ENCODE peak calls at places on chromosomes 16 and 17, in ten cellular contexts. S, F, M, E, T, V, I, O, C and N are unnamed samples.

GRCh38 chr17:17445925-17446665 is 30.7 kb upstream of the MED9 start:
- DNase-seq in S (no peak), F (no peak), M (no peak), E (peak), T (no peak), V (peak), I (no peak), O (peak), C (peak), N (no peak)

GRCh38 chr16:7518158-7518557 is 185.5 kb downstream of the RBFOX1 start:
- DNase-seq in S (no peak), F (no peak), M (no peak), E (no peak), T (no peak), V (no peak), I (no peak), O (no peak), C (no peak), N (no peak)

GRCh38 chr16:10081201-10081940 is 100.9 kb downstream of the GRIN2A start:
- DNase-seq in S (no peak), F (no peak), M (no peak), E (no peak), T (no peak), V (no peak), I (no peak), O (no peak), C (no peak), N (no peak)

GRCh38 chr17:40315206-40315605 is 6.2 kb downstream of the RARA start:
- DNase-seq in S (no peak), F (no peak), M (peak), E (no peak), T (no peak), V (no peak), I (no peak), O (no peak), C (no peak), N (no peak)

GRCh38 chr17:6530324-6530920 is 25.9 kb downstream of the PITPNM3 start:
- DNase-seq in S (no peak), F (no peak), M (no peak), E (no peak), T (no peak), V (no peak), I (no peak), O (no peak), C (no peak), N (no peak)

GRCh38 chr16:67922740-67923139 is 8.9 kb downstream of the CTRL start:
- DNase-seq in S (no peak), F (no peak), M (no peak), E (no peak), T (no peak), V (no peak), I (no peak), O (no peak), C (no peak), N (no peak)

GRCh38 chr17:13158511-13159240 is 140.8 kb upstream of the ELAC2 start:
- DNase-seq in S (no peak), F (no peak), M (no peak), E (peak), T (no peak), V (no peak), I (no peak), O (no peak), C (no peak), N (no peak)

GRCh38 chr17:64120159-64120558 is 9.8 kb downstream of the ERN1 start:
- DNase-seq in S (no peak), F (no peak), M (no peak), E (no peak), T (no peak), V (no peak), I (no peak), O (no peak), C (no peak), N (no peak)

GRCh38 chr17:12739500-12739899 is 49.8 kb upstream of the ARHGAP44 start:
- DNase-seq in S (no peak), F (no peak), M (no peak), E (no peak), T (no peak), V (no peak), I (no peak), O (no peak), C (no peak), N (no peak)

GRCh38 chr16:80045944-80046660 is 445.6 kb upstream of the MAF start:
- DNase-seq in S (no peak), F (peak), M (no peak), E (no peak), T (no peak), V (no peak), I (no peak), O (no peak), C (no peak), N (no peak)

GRCh38 chr16:85578599-85578948 is 34.5 kb upstream of the GSE1 start:
- DNase-seq in S (no peak), F (no peak), M (no peak), E (no peak), T (no peak), V (no peak), I (no peak), O (no peak), C (no peak), N (no peak)

GRCh38 chr17:66494023-66494803 is 191.8 kb downstream of the PRKCA start:
- DNase-seq in S (no peak), F (no peak), M (no peak), E (peak), T (no peak), V (peak), I (no peak), O (no peak), C (peak), N (no peak)

GRCh38 chr17:36972186-36972686 is 23.5 kb downstream of the AATF start:
- DNase-seq in S (no peak), F (no peak), M (no peak), E (no peak), T (no peak), V (no peak), I (no peak), O (no peak), C (no peak), N (no peak)

GRCh38 chr17:20092292-20092867 is 83.2 kb downstream of the SPECC1 start:
- DNase-seq in S (no peak), F (no peak), M (no peak), E (no peak), T (no peak), V (no peak), I (no peak), O (no peak), C (no peak), N (no peak)

GRCh38 chr17:58741121-58741625 is 14.5 kb upstream of the PPM1E start:
- DNase-seq in S (no peak), F (no peak), M (no peak), E (peak), T (no peak), V (peak), I (no peak), O (no peak), C (peak), N (no peak)

GRCh38 chr17:76820523-76820922 is 47.7 kb upstream of the MGAT5B start:
- DNase-seq in S (no peak), F (no peak), M (no peak), E (no peak), T (no peak), V (no peak), I (no peak), O (no peak), C (no peak), N (no peak)

GRCh38 chr16:13333336-13333735 is 431.9 kb downstream of the SHISA9 start:
- DNase-seq in S (no peak), F (no peak), M (no peak), E (no peak), T (no peak), V (no peak), I (no peak), O (no peak), C (no peak), N (no peak)

GRCh38 chr17:55622547-55622946 is 100.1 kb downstream of the TMEM100 start:
- DNase-seq in S (no peak), F (no peak), M (no peak), E (no peak), T (no peak), V (no peak), I (no peak), O (no peak), C (no peak), N (no peak)

GRCh38 chr17:36625188-36625587 is 23.8 kb downstream of the MRM1 start:
- DNase-seq in S (no peak), F (no peak), M (no peak), E (no peak), T (no peak), V (no peak), I (no peak), O (no peak), C (no peak), N (no peak)

GRCh38 chr17:8960325-8961144 is 5.0 kb downstream of the PIK3R5 start:
- DNase-seq in S (no peak), F (no peak), M (no peak), E (no peak), T (no peak), V (no peak), I (no peak), O (no peak), C (no peak), N (no peak)

GRCh38 chr17:77735341-77736206 is 222.9 kb upstream of the TNRC6C start:
- DNase-seq in S (no peak), F (peak), M (no peak), E (no peak), T (no peak), V (no peak), I (peak), O (no peak), C (no peak), N (no peak)

GRCh38 chr16:53991181-53992056 is 287.5 kb downstream of the FTO start:
- DNase-seq in S (no peak), F (no peak), M (no peak), E (peak), T (no peak), V (no peak), I (no peak), O (no peak), C (no peak), N (no peak)

GRCh38 chr17:19285218-19285900 is 48.2 kb downstream of the EPN2 start:
- DNase-seq in S (no peak), F (no peak), M (no peak), E (no peak), T (no peak), V (no peak), I (no peak), O (no peak), C (no peak), N (no peak)

GRCh38 chr17:17900615-17901520 is 64.1 kb upstream of the SREBF1 start:
- DNase-seq in S (peak), F (no peak), M (no peak), E (peak), T (peak), V (peak), I (no peak), O (peak), C (peak), N (no peak)

GRCh38 chr16:645852-646678 is 3.1 kb upstream of the WDR90 start:
- DNase-seq in S (no peak), F (no peak), M (no peak), E (no peak), T (no peak), V (no peak), I (no peak), O (peak), C (no peak), N (no peak)
- TF ChIP-seq CTCF in S (no peak), F (no peak), M (no peak), E (no peak), T (no peak), V (no peak), I (no peak), O (no peak), C (no peak), N (no peak)

GRCh38 chr16:66774981-66775380 is 23.6 kb upstream of the DYNC1LI2 start:
- DNase-seq in S (no peak), F (no peak), M (no peak), E (no peak), T (no peak), V (no peak), I (no peak), O (no peak), C (no peak), N (no peak)

GRCh38 chr16:66776457-66776856 is 24.9 kb downstream of the TERB1 start:
- DNase-seq in S (no peak), F (no peak), M (no peak), E (no peak), T (no peak), V (no peak), I (no peak), O (no peak), C (no peak), N (no peak)
- TF ChIP-seq CTCF in S (no peak), F (no peak), M (no peak), E (no peak), T (no peak), V (no peak), I (no peak), O (no peak), C (no peak), N (no peak)

GRCh38 chr16:71896688-71897368 is 1.5 kb downstream of the IST1 start:
- DNase-seq in S (no peak), F (peak), M (no peak), E (no peak), T (no peak), V (no peak), I (no peak), O (no peak), C (no peak), N (no peak)

GRCh38 chr16:71902656-71903365 is 7.5 kb downstream of the IST1 start:
- DNase-seq in S (no peak), F (no peak), M (no peak), E (no peak), T (no peak), V (no peak), I (no peak), O (no peak), C (no peak), N (no peak)

GRCh38 chr16:71895679-71896385 is 501 bp downstream of the IST1 start:
- DNase-seq in S (no peak), F (peak), M (peak), E (peak), T (no peak), V (no peak), I (peak), O (peak), C (peak), N (peak)

GRCh38 chr16:71900336-71900735 is 5.0 kb downstream of the IST1 start:
- DNase-seq in S (no peak), F (no peak), M (no peak), E (no peak), T (no peak), V (no peak), I (no peak), O (no peak), C (no peak), N (no peak)

DNA sequence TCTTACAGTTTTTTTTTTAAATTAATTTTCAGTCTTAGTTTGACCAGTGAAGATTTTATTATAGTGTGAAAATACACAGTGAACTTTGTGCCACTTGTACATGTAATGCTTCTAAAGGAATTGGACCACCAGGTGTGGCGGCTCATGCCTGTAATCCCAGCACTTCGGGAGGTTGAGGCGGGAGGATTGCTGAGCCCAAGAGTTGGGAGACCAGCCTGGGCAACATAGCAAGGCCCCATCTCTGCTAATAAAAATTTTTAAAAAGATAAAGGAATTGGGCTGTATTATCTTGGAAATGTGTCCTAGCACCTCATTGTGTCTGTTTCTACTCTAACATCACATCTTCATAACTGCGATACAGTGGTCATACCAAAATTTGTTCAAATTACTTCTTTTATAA is 3.8 kb downstream of the IST1 start:
- DNase-seq in S (no peak), F (no peak), M (no peak), E (no peak), T (no peak), V (no peak), I (no peak), O (no peak), C (no peak), N (no peak)
- TF ChIP-seq CTCF in S (no peak), F (no peak), M (no peak), E (no peak), T (no peak), V (no peak), I (no peak), O (no peak), C (no peak), N (no peak)

GRCh38 chr17:49707246-49707607 is 537 bp downstream of the SLC35B1 start:
- DNase-seq in S (no peak), F (no peak), M (no peak), E (no peak), T (no peak), V (no peak), I (no peak), O (no peak), C (no peak), N (no peak)

GRCh38 chr17:49707608-49708514 is at the start of gene SLC35B1:
- DNase-seq in S (peak), F (peak), M (peak), E (peak), T (peak), V (peak), I (peak), O (peak), C (peak), N (peak)

GRCh38 chr17:49705254-49705653 is 2.5 kb downstream of the SLC35B1 start:
- DNase-seq in S (no peak), F (no peak), M (no peak), E (no peak), T (no peak), V (no peak), I (no peak), O (no peak), C (no peak), N (no peak)

GRCh38 chr17:49703557-49704277 is 4.0 kb downstream of the SLC35B1 start:
- DNase-seq in S (no peak), F (peak), M (peak), E (peak), T (no peak), V (peak), I (no peak), O (peak), C (peak), N (no peak)

GRCh38 chr17:49708515-49709161 is 874 bp upstream of the SLC35B1 start:
- DNase-seq in S (no peak), F (no peak), M (no peak), E (no peak), T (no peak), V (no peak), I (no peak), O (no peak), C (no peak), N (no peak)
- TF ChIP-seq CTCF in S (no peak), F (no peak), M (no peak), E (no peak), T (no peak), V (no peak), I (no peak), O (peak), C (no peak), N (no peak)

GRCh38 chr17:45231481-45232116 is 9.9 kb downstream of the FMNL1 start:
- DNase-seq in S (no peak), F (peak), M (peak), E (no peak), T (no peak), V (no peak), I (no peak), O (peak), C (no peak), N (peak)
- TF ChIP-seq CTCF in S (peak), F (peak), M (peak), E (peak), T (no peak), V (no peak), I (peak), O (peak), C (peak), N (peak)

GRCh38 chr16:56852401-56852730 is 12.6 kb upstream of the SLC12A3 start:
- DNase-seq in S (no peak), F (no peak), M (no peak), E (no peak), T (peak), V (no peak), I (no peak), O (no peak), C (no peak), N (no peak)

GRCh38 chr16:56849690-56850680 is 15.0 kb upstream of the SLC12A3 start:
- DNase-seq in S (no peak), F (no peak), M (no peak), E (peak), T (peak), V (no peak), I (no peak), O (no peak), C (no peak), N (no peak)

GRCh38 chr16:56848955-56849689 is 15.9 kb upstream of the SLC12A3 start:
- DNase-seq in S (no peak), F (no peak), M (no peak), E (peak), T (peak), V (no peak), I (no peak), O (no peak), C (peak), N (no peak)

GRCh38 chr16:56852968-56853367 is 12.0 kb upstream of the SLC12A3 start:
- DNase-seq in S (no peak), F (no peak), M (no peak), E (no peak), T (no peak), V (no peak), I (no peak), O (no peak), C (no peak), N (no peak)

GRCh38 chr16:56851671-56852400 is 13.2 kb upstream of the SLC12A3 start:
- DNase-seq in S (no peak), F (no peak), M (peak), E (peak), T (peak), V (no peak), I (no peak), O (no peak), C (no peak), N (no peak)
- TF ChIP-seq CTCF in S (peak), F (peak), M (no peak), E (peak), T (no peak), V (peak), I (peak), O (no peak), C (peak), N (peak)

DNA sequence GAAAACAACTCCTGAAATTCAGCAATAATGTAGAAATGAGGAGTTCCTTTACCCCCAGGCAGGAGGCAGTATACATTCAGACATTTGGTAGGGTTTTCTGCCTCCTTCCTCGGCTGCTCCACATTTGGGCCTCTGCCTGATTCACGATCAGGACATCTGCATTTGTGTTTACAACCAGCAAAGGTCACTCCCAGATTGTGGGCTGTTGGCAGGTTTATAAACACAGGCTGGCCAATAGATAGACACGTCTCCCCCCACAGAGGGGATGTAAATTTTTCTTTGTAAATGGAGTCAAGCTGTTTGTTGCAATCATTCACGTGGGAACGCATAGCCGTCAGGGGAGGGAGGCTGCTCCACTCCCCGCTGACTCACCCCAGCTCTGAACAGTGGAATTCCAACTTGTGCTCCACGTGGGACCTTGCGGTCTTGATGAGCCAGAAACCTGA is 252.1 kb upstream of the N4BP1 start:
- DNase-seq in S (no peak), F (no peak), M (peak), E (peak), T (no peak), V (peak), I (no peak), O (peak), C (peak), N (no peak)
- TF ChIP-seq CTCF in S (no peak), F (no peak), M (no peak), E (peak), T (no peak), V (peak), I (peak), O (no peak), C (no peak), N (peak)

GRCh38 chr17:68512967-68513474 is 791 bp downstream of the PRKAR1A start:
- DNase-seq in S (no peak), F (peak), M (no peak), E (peak), T (no peak), V (no peak), I (no peak), O (peak), C (peak), N (no peak)

GRCh38 chr17:68513932-68514331 is 1.7 kb downstream of the PRKAR1A start:
- DNase-seq in S (no peak), F (no peak), M (no peak), E (no peak), T (no peak), V (no peak), I (no peak), O (no peak), C (no peak), N (no peak)

GRCh38 chr17:68511254-68511670 is 968 bp upstream of the PRKAR1A start:
- DNase-seq in S (no peak), F (no peak), M (no peak), E (no peak), T (no peak), V (no peak), I (no peak), O (no peak), C (no peak), N (no peak)

GRCh38 chr17:68512247-68512966 is at the start of gene PRKAR1A:
- DNase-seq in S (peak), F (peak), M (peak), E (peak), T (peak), V (peak), I (peak), O (peak), C (peak), N (peak)

DNA sequence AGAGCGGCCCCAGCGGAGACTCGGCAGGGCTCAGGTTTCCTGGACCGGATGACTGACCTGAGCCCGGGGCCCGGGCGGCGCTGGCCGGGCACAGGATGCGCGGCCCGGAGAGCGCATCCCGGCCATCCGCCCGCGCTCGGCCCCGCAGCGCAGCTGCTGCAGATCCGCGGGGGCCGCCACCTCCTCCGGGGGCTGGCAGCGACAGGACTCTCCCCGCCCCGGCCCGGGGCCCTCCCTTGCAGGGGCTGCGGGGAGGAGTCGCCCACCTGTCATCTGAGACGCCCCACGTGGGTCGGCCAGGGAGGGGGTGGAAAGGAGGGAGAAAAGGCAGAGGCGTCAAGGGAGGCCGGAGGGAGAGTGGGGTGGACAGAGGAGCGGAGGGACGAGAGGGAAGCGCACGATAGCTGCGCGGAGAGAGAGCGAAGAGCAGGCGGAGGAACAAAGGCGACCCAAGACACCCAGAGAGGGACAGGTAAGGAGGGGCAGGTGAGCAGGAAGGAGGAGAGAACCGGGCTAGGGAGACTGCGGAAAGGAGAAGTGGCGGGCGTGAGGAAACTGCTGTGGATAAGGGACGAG is 471 bp upstream of the PRKAR1A start:
- DNase-seq in S (peak), F (peak), M (peak), E (peak), T (peak), V (no peak), I (peak), O (peak), C (peak), N (peak)
- TF ChIP-seq CTCF in S (peak), F (no peak), M (no peak), E (peak), T (no peak), V (no peak), I (no peak), O (no peak), C (peak), N (no peak)